ENCODE peak calls at places on chromosomes 5 and 9, in ten cellular contexts. W is HCT116, L is spleen, Z is prostate gland, U is breast epithelium, S is endothelial cell of umbilical vein, T is sigmoid colon, K is GM12878, V is GM12891, B is K562. M is an unnamed sample.

GRCh38 chr5:143739741-143740140 is 72.2 kb upstream of the HMHB1 start:
- DNase-seq in W (no peak), L (no peak), Z (no peak), U (no peak), S (no peak), T (no peak), K (no peak), V (no peak), B (no peak), M (no peak)

GRCh38 chr5:58778888-58779287 is 196.0 kb downstream of the RAB3C start:
- DNase-seq in W (no peak), L (no peak), Z (no peak), U (no peak), S (no peak), T (no peak), K (no peak), V (no peak), B (no peak), M (no peak)

GRCh38 chr9:37955781-37956422 is 52.0 kb upstream of the SLC25A51 start:
- DNase-seq in W (no peak), L (peak; percentile 37), Z (no peak), U (no peak), S (no peak), T (no peak), K (no peak), V (no peak), B (no peak), M (no peak)

GRCh38 chr5:180975338-180975737 is 13.3 kb upstream of the BTNL3 start:
- DNase-seq in W (no peak), L (no peak), Z (no peak), U (no peak), S (no peak), T (no peak), K (peak; percentile 83), V (peak; percentile 22), B (no peak), M (no peak)

GRCh38 chr9:86575137-86575536 is 220.9 kb upstream of the TUT7 start:
- DNase-seq in W (no peak), L (no peak), Z (no peak), U (no peak), S (no peak), T (no peak), K (no peak), V (no peak), B (no peak), M (no peak)

GRCh38 chr5:91224969-91225368 is 158.1 kb downstream of the ARRDC3 start:
- DNase-seq in W (no peak), L (no peak), Z (no peak), U (no peak), S (no peak), T (no peak), K (no peak), V (no peak), B (no peak), M (no peak)

GRCh38 chr5:125575561-125576504 is 829.4 kb upstream of the ZNF608 start:
- DNase-seq in W (no peak), L (no peak), Z (no peak), U (no peak), S (peak; percentile 35), T (peak; percentile 69), K (no peak), V (no peak), B (no peak), M (no peak)

GRCh38 chr9:36123511-36123910 is 13.0 kb upstream of the GLIPR2 start:
- DNase-seq in W (no peak), L (no peak), Z (no peak), U (no peak), S (no peak), T (no peak), K (no peak), V (no peak), B (no peak), M (no peak)

GRCh38 chr9:99176527-99177013 is 45.2 kb downstream of the ALG2 start:
- DNase-seq in W (no peak), L (no peak), Z (no peak), U (no peak), S (no peak), T (no peak), K (no peak), V (no peak), B (no peak), M (no peak)

GRCh38 chr9:99000480-99001395 is 57.0 kb downstream of the COL15A1 start:
- DNase-seq in W (peak; percentile 34), L (no peak), Z (no peak), U (no peak), S (peak; percentile 60), T (no peak), K (peak; percentile 23), V (peak; percentile 41), B (peak; percentile 82), M (peak; percentile 52)

GRCh38 chr5:65623482-65623881 is 651 bp downstream of the TRIM23 start:
- DNase-seq in W (no peak), L (no peak), Z (no peak), U (no peak), S (no peak), T (no peak), K (no peak), V (no peak), B (peak; percentile 23), M (no peak)

GRCh38 chr5:132457371-132458225 is 33.0 kb downstream of the IRF1 start:
- DNase-seq in W (no peak), L (peak; percentile 90), Z (no peak), U (no peak), S (no peak), T (peak; percentile 81), K (no peak), V (no peak), B (no peak), M (peak; percentile 35)

GRCh38 chr9:132372177-132373095 is 17.6 kb upstream of the SETX start:
- DNase-seq in W (no peak), L (peak; percentile 81), Z (no peak), U (no peak), S (peak; percentile 97), T (peak; percentile 78), K (no peak), V (no peak), B (peak; percentile 33), M (peak; percentile 34)

GRCh38 chr5:95712347-95712958 is 18.7 kb upstream of the RHOBTB3 start:
- DNase-seq in W (peak; percentile 97), L (no peak), Z (no peak), U (no peak), S (peak; percentile 49), T (no peak), K (no peak), V (no peak), B (peak; percentile 97), M (no peak)

GRCh38 chr5:110517396-110517795 is 209.1 kb downstream of the TMEM232 start:
- DNase-seq in W (no peak), L (no peak), Z (no peak), U (no peak), S (no peak), T (no peak), K (no peak), V (no peak), B (no peak), M (no peak)

GRCh38 chr5:68251386-68251785 is 35.8 kb downstream of the PIK3R1 start:
- DNase-seq in W (no peak), L (no peak), Z (no peak), U (no peak), S (peak; percentile 63), T (peak; percentile 78), K (no peak), V (no peak), B (no peak), M (no peak)

DNA sequence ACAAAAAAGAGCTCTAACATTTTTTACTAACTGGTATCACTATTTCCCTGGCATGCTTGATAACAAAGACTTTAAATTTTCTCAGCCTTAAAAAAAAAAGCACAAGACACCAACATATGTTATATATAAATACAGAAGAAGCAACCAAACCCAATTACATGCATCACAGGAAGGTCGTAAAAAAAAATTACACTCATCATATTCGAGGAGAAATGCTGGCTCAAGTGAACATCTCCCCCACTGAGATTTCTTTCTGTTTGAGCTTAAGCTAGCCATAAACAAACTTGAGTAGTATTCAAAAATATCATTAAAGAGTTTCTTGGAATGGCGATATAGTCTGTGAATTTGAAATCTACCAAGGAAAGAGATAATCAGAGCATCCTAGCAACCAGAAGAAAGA is 7.5 kb upstream of the MSH3 start:
- DNase-seq in W (no peak), L (no peak), Z (no peak), U (no peak), S (no peak), T (no peak), K (no peak), V (no peak), B (no peak), M (no peak)
- TF ChIP-seq POLR2AphosphoS5 in W (no peak), L (no peak), Z (no peak), U (no peak), S (no peak), T (no peak), K (no peak), V (no peak), B (no peak), M (no peak)

DNA sequence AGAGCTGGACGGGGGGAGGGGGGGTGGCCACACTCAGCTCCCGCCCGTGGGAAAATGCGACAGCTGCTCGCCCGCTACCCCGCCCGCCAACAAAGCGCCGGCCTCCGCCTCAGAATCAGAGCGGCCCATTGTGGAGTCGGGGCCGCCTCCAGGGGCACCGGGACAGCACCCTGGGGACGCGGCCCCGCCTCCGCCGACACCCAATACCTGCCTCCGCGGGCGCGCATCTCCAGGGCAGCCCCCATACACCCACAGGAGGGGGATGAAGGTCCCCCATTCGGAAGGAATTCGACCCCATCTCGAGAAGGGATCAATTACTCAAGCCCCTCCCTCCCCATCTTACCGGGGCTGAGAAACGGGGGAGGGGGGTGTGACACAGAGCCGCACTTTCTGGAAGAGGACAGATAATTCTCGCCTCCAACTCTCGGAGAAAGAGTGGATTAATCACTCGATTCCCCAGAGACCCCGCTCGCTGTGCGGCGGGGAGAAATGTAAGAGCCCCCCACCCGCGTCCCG is 1.2 kb downstream of the NOTCH1 start:
- DNase-seq in W (no peak), L (peak; percentile 95), Z (peak; percentile 71), U (no peak), S (peak; percentile 48), T (peak; percentile 87), K (no peak), V (peak; percentile 66), B (peak; percentile 56), M (peak; percentile 57)
- TF ChIP-seq POLR2A in W (no peak), L (no peak), Z (peak; percentile 62), U (no peak), S (no peak), T (no peak), K (peak; percentile 48), V (no peak), B (no peak), M (no peak)

GRCh38 chr5:78236046-78236445 is 58.5 kb downstream of the AP3B1 start:
- DNase-seq in W (no peak), L (no peak), Z (no peak), U (no peak), S (no peak), T (no peak), K (no peak), V (no peak), B (no peak), M (no peak)
- TF ChIP-seq POLR2AphosphoS5 in W (no peak), L (no peak), Z (no peak), U (no peak), S (no peak), T (no peak), K (no peak), V (no peak), B (no peak), M (no peak)

DNA sequence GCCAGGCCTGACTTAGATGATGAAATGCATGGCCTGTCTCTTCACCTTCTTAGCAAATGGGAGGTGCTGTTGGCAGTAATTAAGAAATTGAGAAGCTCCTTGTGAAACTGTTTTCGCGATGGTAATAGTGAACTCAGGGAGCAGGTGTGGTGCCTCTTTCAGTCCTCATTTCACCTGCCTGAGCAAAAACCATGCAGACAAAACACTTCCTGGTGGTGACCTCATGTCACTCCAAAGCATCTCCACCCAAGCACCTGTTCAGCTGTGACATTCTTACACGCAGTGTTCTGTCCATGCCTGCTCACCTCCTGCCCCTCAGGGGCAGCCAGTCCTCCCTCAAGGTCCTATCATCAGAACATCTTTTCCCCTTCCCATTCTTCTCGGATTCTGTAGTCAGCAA is 146.5 kb downstream of the CD180 start:
- DNase-seq in W (no peak), L (no peak), Z (no peak), U (no peak), S (no peak), T (no peak), K (no peak), V (no peak), B (no peak), M (no peak)
- TF ChIP-seq POLR2A in W (no peak), L (no peak), Z (no peak), U (no peak), S (no peak), T (no peak), K (no peak), V (no peak), B (no peak), M (no peak)